ENCODE peak calls at places on chromosomes 16 and 17, in four cellular contexts. C is right lobe of liver, O is left ventricle myocardium inferior, P is pancreas. J is an unnamed sample.

GRCh38 chr17:7356072-7356549 is 1.2 kb downstream of the TMEM95 start:
- DNase-seq in C (peak; percentile 86), O (peak; percentile 80), P (peak; percentile 89), J (peak; percentile 90)

GRCh38 chr17:32553168-32553567 is 66.4 kb downstream of the CDK5R1 start:
- DNase-seq in C (no peak), O (no peak), P (no peak), J (no peak)

GRCh38 chr17:27471321-27472269 is 15.3 kb downstream of the KSR1 start:
- DNase-seq in C (no peak), O (no peak), P (no peak), J (no peak)

GRCh38 chr17:8436169-8436932 is 667 bp downstream of the NDEL1 start:
- DNase-seq in C (peak; percentile 79), O (peak; percentile 62), P (peak; percentile 82), J (peak; percentile 82)

GRCh38 chr17:3792481-3792880 is 8.5 kb downstream of the ITGAE start:
- DNase-seq in C (no peak), O (no peak), P (no peak), J (no peak)

GRCh38 chr17:43952724-43953666 is 745 bp downstream of the PYY start:
- DNase-seq in C (no peak), O (no peak), P (no peak), J (no peak)

GRCh38 chr17:69030145-69030544 is 30.6 kb downstream of the ABCA9 start:
- DNase-seq in C (no peak), O (no peak), P (no peak), J (no peak)

GRCh38 chr16:50093607-50094570 is 28.1 kb downstream of the HEATR3 start:
- DNase-seq in C (peak; percentile 73), O (peak; percentile 54), P (no peak), J (peak; percentile 72)

GRCh38 chr16:89711601-89712475 is 8.9 kb downstream of the VPS9D1 start:
- DNase-seq in C (no peak), O (no peak), P (peak; percentile 63), J (no peak)

GRCh38 chr16:64657316-64658011 is 464.4 kb downstream of the CDH11 start:
- DNase-seq in C (no peak), O (no peak), P (no peak), J (no peak)

GRCh38 chr17:79997004-79997673 is 38.5 kb downstream of the TBC1D16 start:
- DNase-seq in C (no peak), O (no peak), P (no peak), J (no peak)

GRCh38 chr17:42618442-42619150 is 9.1 kb downstream of the TUBG1 start:
- DNase-seq in C (peak; percentile 61), O (peak; percentile 60), P (peak; percentile 80), J (no peak)

GRCh38 chr16:3101018-3101840 is 2.1 kb upstream of the ZSCAN10 start:
- DNase-seq in C (no peak), O (no peak), P (no peak), J (no peak)

GRCh38 chr17:6843241-6843890 is 11.8 kb upstream of the TEKT1 start:
- DNase-seq in C (no peak), O (no peak), P (no peak), J (no peak)

GRCh38 chr17:50114849-50115357 is 15.1 kb downstream of the SAMD14 start:
- DNase-seq in C (no peak), O (no peak), P (no peak), J (no peak)

GRCh38 chr16:85061566-85061965 is 34.0 kb downstream of the KIAA0513 start:
- DNase-seq in C (peak; percentile 76), O (peak; percentile 57), P (no peak), J (no peak)

GRCh38 chr17:9023389-9024210 is 2.3 kb downstream of the NTN1 start:
- DNase-seq in C (no peak), O (no peak), P (no peak), J (no peak)

GRCh38 chr17:31575043-31575442 is 183.6 kb downstream of the RAB11FIP4 start:
- DNase-seq in C (no peak), O (no peak), P (no peak), J (no peak)

GRCh38 chr17:83147285-83147684 is 67.9 kb downstream of the METRNL start:
- DNase-seq in C (no peak), O (no peak), P (no peak), J (no peak)

GRCh38 chr17:1460233-1460632 is 4.2 kb upstream of the CRK start:
- DNase-seq in C (peak; percentile 95), O (peak; percentile 85), P (peak; percentile 96), J (no peak)

GRCh38 chr17:67246648-67247415 is 1.8 kb upstream of the HELZ start:
- DNase-seq in C (peak; percentile 63), O (no peak), P (peak; percentile 51), J (no peak)

GRCh38 chr17:76268991-76269981 is 4.1 kb downstream of the UBALD2 start:
- DNase-seq in C (no peak), O (no peak), P (no peak), J (no peak)

GRCh38 chr17:9199474-9200196 is 178.3 kb downstream of the NTN1 start:
- DNase-seq in C (no peak), O (peak; percentile 26), P (no peak), J (no peak)

GRCh38 chr16:80462902-80463301 is 77.9 kb upstream of the DYNLRB2 start:
- DNase-seq in C (no peak), O (no peak), P (no peak), J (no peak)

GRCh38 chr17:76725580-76726230 is 701 bp downstream of the JMJD6 start:
- DNase-seq in C (peak; percentile 86), O (peak; percentile 78), P (peak; percentile 88), J (peak; percentile 85)

GRCh38 chr17:6259899-6260298 is 175.0 kb downstream of the AIPL1 start:
- DNase-seq in C (no peak), O (no peak), P (no peak), J (no peak)

GRCh38 chr17:32631341-32632109 is 144.7 kb downstream of the CDK5R1 start:
- DNase-seq in C (no peak), O (no peak), P (no peak), J (no peak)

GRCh38 chr17:36726199-36726598 is 124.8 kb downstream of the MRM1 start:
- DNase-seq in C (no peak), O (no peak), P (no peak), J (no peak)

GRCh38 chr16:15983898-15984297 is 34.5 kb downstream of the ABCC1 start:
- DNase-seq in C (no peak), O (peak; percentile 33), P (no peak), J (no peak)

GRCh38 chr16:8571061-8571596 is 19.2 kb downstream of the TMEM114 start:
- DNase-seq in C (no peak), O (no peak), P (no peak), J (no peak)

GRCh38 chr17:77127735-77128361 is 12.9 kb upstream of the SEC14L1 start:
- DNase-seq in C (peak; percentile 74), O (peak; percentile 81), P (peak; percentile 55), J (peak; percentile 80)

GRCh38 chr17:74547736-74548135 is 1.8 kb upstream of the CD300C start:
- DNase-seq in C (no peak), O (no peak), P (no peak), J (no peak)

GRCh38 chr17:6930754-6931153 is 65.1 kb upstream of the ALOX12 start:
- DNase-seq in C (no peak), O (no peak), P (no peak), J (no peak)

GRCh38 chr16:49855280-49855821 is 561 bp downstream of the ZNF423 start:
- DNase-seq in C (peak; percentile 93), O (peak; percentile 90), P (peak; percentile 94), J (peak; percentile 92)

GRCh38 chr17:17910060-17910459 is 62.1 kb downstream of the TOM1L2 start:
- DNase-seq in C (no peak), O (no peak), P (no peak), J (peak; percentile 35)

GRCh38 chr17:60388742-60389141 is 3.2 kb downstream of the USP32 start:
- DNase-seq in C (no peak), O (no peak), P (no peak), J (no peak)

GRCh38 chr17:68457168-68457538 is at the start of gene WIPI1:
- DNase-seq in C (peak; percentile 82), O (no peak), P (no peak), J (peak; percentile 81)

GRCh38 chr17:82977586-82977985 is 101.8 kb upstream of the METRNL start:
- DNase-seq in C (no peak), O (no peak), P (no peak), J (no peak)

GRCh38 chr17:65092262-65092661 is 35.7 kb upstream of the GNA13 start:
- DNase-seq in C (no peak), O (no peak), P (no peak), J (no peak)

GRCh38 chr16:86217001-86217890 is 293.1 kb upstream of the FOXF1 start:
- DNase-seq in C (no peak), O (no peak), P (peak; percentile 47), J (peak; percentile 47)

J was measured in sciatic nerve.